ENCODE peak calls at places on chromosomes 6 and 20, in nine cellular contexts. One of them, this sample, is unnamed.

GRCh38 chr6:44470106-44470446 is 82.6 kb downstream of the CDC5L start:
- DNase-seq in HFFc6: no peak
- DNase-seq in GM10248: no peak
- DNase-seq in neural crest cell: no peak
- DNase-seq in PC-3: no peak
- DNase-seq in progenitor cell of endocrine pancreas: no peak
- DNase-seq in WTC11: no peak
- DNase-seq in type B pancreatic cell: no peak
- DNase-seq in esophagus muscularis mucosa: no peak
- DNase-seq in this sample: no peak

GRCh38 chr20:52975024-52975732 is 3.0 kb downstream of the TSHZ2 start:
- DNase-seq in HFFc6: no peak
- DNase-seq in GM10248: no peak
- DNase-seq in neural crest cell: no peak
- DNase-seq in PC-3: peak
- DNase-seq in progenitor cell of endocrine pancreas: no peak
- DNase-seq in WTC11: no peak
- DNase-seq in type B pancreatic cell: no peak
- DNase-seq in esophagus muscularis mucosa: peak
- DNase-seq in this sample: no peak

GRCh38 chr6:118017301-118017854 is 110.3 kb downstream of the SLC35F1 start:
- DNase-seq in HFFc6: no peak
- DNase-seq in GM10248: no peak
- DNase-seq in neural crest cell: no peak
- DNase-seq in PC-3: no peak
- DNase-seq in progenitor cell of endocrine pancreas: no peak
- DNase-seq in WTC11: no peak
- DNase-seq in type B pancreatic cell: no peak
- DNase-seq in esophagus muscularis mucosa: no peak
- DNase-seq in this sample: no peak

GRCh38 chr20:63733117-63733516 is 3.3 kb upstream of the LIME1 start:
- DNase-seq in HFFc6: no peak
- DNase-seq in GM10248: peak
- DNase-seq in neural crest cell: no peak
- DNase-seq in PC-3: no peak
- DNase-seq in progenitor cell of endocrine pancreas: no peak
- DNase-seq in WTC11: no peak
- DNase-seq in type B pancreatic cell: no peak
- DNase-seq in esophagus muscularis mucosa: no peak
- DNase-seq in this sample: no peak

GRCh38 chr20:46954490-46955038 is 59.9 kb downstream of the EYA2 start:
- DNase-seq in HFFc6: peak
- DNase-seq in GM10248: no peak
- DNase-seq in neural crest cell: no peak
- DNase-seq in PC-3: peak
- DNase-seq in progenitor cell of endocrine pancreas: no peak
- DNase-seq in WTC11: no peak
- DNase-seq in type B pancreatic cell: no peak
- DNase-seq in esophagus muscularis mucosa: no peak
- DNase-seq in this sample: no peak

GRCh38 chr6:33983109-33983475 is 162.8 kb downstream of the GRM4 start:
- DNase-seq in HFFc6: no peak
- DNase-seq in GM10248: no peak
- DNase-seq in neural crest cell: no peak
- DNase-seq in PC-3: peak
- DNase-seq in progenitor cell of endocrine pancreas: no peak
- DNase-seq in WTC11: no peak
- DNase-seq in type B pancreatic cell: peak
- DNase-seq in esophagus muscularis mucosa: no peak
- DNase-seq in this sample: no peak

GRCh38 chr20:47205577-47206123 is 150.8 kb downstream of the ZMYND8 start:
- DNase-seq in HFFc6: peak
- DNase-seq in GM10248: peak
- DNase-seq in neural crest cell: peak
- DNase-seq in PC-3: peak
- DNase-seq in progenitor cell of endocrine pancreas: peak
- DNase-seq in WTC11: peak
- DNase-seq in type B pancreatic cell: no peak
- DNase-seq in esophagus muscularis mucosa: no peak
- DNase-seq in this sample: peak

GRCh38 chr6:85580878-85581267 is 12.8 kb downstream of the SNX14 start:
- DNase-seq in HFFc6: peak
- DNase-seq in GM10248: no peak
- DNase-seq in neural crest cell: no peak
- DNase-seq in PC-3: peak
- DNase-seq in progenitor cell of endocrine pancreas: no peak
- DNase-seq in WTC11: no peak
- DNase-seq in type B pancreatic cell: no peak
- DNase-seq in esophagus muscularis mucosa: no peak
- DNase-seq in this sample: no peak

GRCh38 chr6:3284436-3284876 is 25.7 kb downstream of the PSMG4 start:
- DNase-seq in HFFc6: no peak
- DNase-seq in GM10248: no peak
- DNase-seq in neural crest cell: no peak
- DNase-seq in PC-3: no peak
- DNase-seq in progenitor cell of endocrine pancreas: no peak
- DNase-seq in WTC11: peak
- DNase-seq in type B pancreatic cell: no peak
- DNase-seq in esophagus muscularis mucosa: no peak
- DNase-seq in this sample: no peak

GRCh38 chr6:161486326-161486725 is 212.5 kb upstream of the AGPAT4 start:
- DNase-seq in HFFc6: no peak
- DNase-seq in GM10248: no peak
- DNase-seq in neural crest cell: no peak
- DNase-seq in PC-3: peak
- DNase-seq in progenitor cell of endocrine pancreas: no peak
- DNase-seq in WTC11: no peak
- DNase-seq in type B pancreatic cell: no peak
- DNase-seq in esophagus muscularis mucosa: no peak
- DNase-seq in this sample: no peak

GRCh38 chr6:73694711-73695411 is 1.1 kb upstream of the CD109 start:
- DNase-seq in HFFc6: peak
- DNase-seq in GM10248: no peak
- DNase-seq in neural crest cell: no peak
- DNase-seq in PC-3: peak
- DNase-seq in progenitor cell of endocrine pancreas: no peak
- DNase-seq in WTC11: no peak
- DNase-seq in type B pancreatic cell: no peak
- DNase-seq in esophagus muscularis mucosa: no peak
- DNase-seq in this sample: no peak

GRCh38 chr6:90249044-90249443 is 47.6 kb downstream of the BACH2 start:
- DNase-seq in HFFc6: no peak
- DNase-seq in GM10248: no peak
- DNase-seq in neural crest cell: no peak
- DNase-seq in PC-3: peak
- DNase-seq in progenitor cell of endocrine pancreas: no peak
- DNase-seq in WTC11: no peak
- DNase-seq in type B pancreatic cell: no peak
- DNase-seq in esophagus muscularis mucosa: no peak
- DNase-seq in this sample: no peak

GRCh38 chr6:138036111-138036510 is 71.1 kb downstream of the PERP start:
- DNase-seq in HFFc6: no peak
- DNase-seq in GM10248: no peak
- DNase-seq in neural crest cell: no peak
- DNase-seq in PC-3: peak
- DNase-seq in progenitor cell of endocrine pancreas: no peak
- DNase-seq in WTC11: peak
- DNase-seq in type B pancreatic cell: no peak
- DNase-seq in esophagus muscularis mucosa: peak
- DNase-seq in this sample: no peak

GRCh38 chr20:57650756-57651483 is 30.7 kb upstream of the ZBP1 start:
- DNase-seq in HFFc6: no peak
- DNase-seq in GM10248: peak
- DNase-seq in neural crest cell: no peak
- DNase-seq in PC-3: no peak
- DNase-seq in progenitor cell of endocrine pancreas: no peak
- DNase-seq in WTC11: no peak
- DNase-seq in type B pancreatic cell: no peak
- DNase-seq in esophagus muscularis mucosa: peak
- DNase-seq in this sample: no peak

GRCh38 chr6:30880563-30881252 is 3.6 kb upstream of the DDR1 start:
- DNase-seq in HFFc6: no peak
- DNase-seq in GM10248: no peak
- DNase-seq in neural crest cell: peak
- DNase-seq in PC-3: no peak
- DNase-seq in progenitor cell of endocrine pancreas: no peak
- DNase-seq in WTC11: peak
- DNase-seq in type B pancreatic cell: no peak
- DNase-seq in esophagus muscularis mucosa: no peak
- DNase-seq in this sample: peak

GRCh38 chr20:47749367-47749766 is 35.9 kb downstream of the SULF2 start:
- DNase-seq in HFFc6: no peak
- DNase-seq in GM10248: no peak
- DNase-seq in neural crest cell: no peak
- DNase-seq in PC-3: no peak
- DNase-seq in progenitor cell of endocrine pancreas: no peak
- DNase-seq in WTC11: no peak
- DNase-seq in type B pancreatic cell: no peak
- DNase-seq in esophagus muscularis mucosa: no peak
- DNase-seq in this sample: no peak

GRCh38 chr20:25336561-25337422 is 53.8 kb downstream of the ABHD12 start:
- DNase-seq in HFFc6: peak
- DNase-seq in GM10248: no peak
- DNase-seq in neural crest cell: no peak
- DNase-seq in PC-3: peak
- DNase-seq in progenitor cell of endocrine pancreas: no peak
- DNase-seq in WTC11: peak
- DNase-seq in type B pancreatic cell: no peak
- DNase-seq in esophagus muscularis mucosa: no peak
- DNase-seq in this sample: no peak
- TF ChIP-seq CTCF in HFFc6: peak
- TF ChIP-seq CTCF in GM10248: no peak
- TF ChIP-seq CTCF in neural crest cell: peak
- TF ChIP-seq CTCF in PC-3: peak
- TF ChIP-seq CTCF in progenitor cell of endocrine pancreas: peak
- TF ChIP-seq CTCF in WTC11: no peak
- TF ChIP-seq CTCF in type B pancreatic cell: peak
- TF ChIP-seq CTCF in esophagus muscularis mucosa: no peak
- TF ChIP-seq CTCF in this sample: no peak

GRCh38 chr6:26249709-26249958 is 115.4 kb upstream of the BTN3A2 start:
- DNase-seq in HFFc6: no peak
- DNase-seq in GM10248: no peak
- DNase-seq in neural crest cell: no peak
- DNase-seq in PC-3: no peak
- DNase-seq in progenitor cell of endocrine pancreas: no peak
- DNase-seq in WTC11: no peak
- DNase-seq in type B pancreatic cell: no peak
- DNase-seq in esophagus muscularis mucosa: no peak
- DNase-seq in this sample: no peak
- TF ChIP-seq CTCF in HFFc6: no peak
- TF ChIP-seq CTCF in GM10248: peak
- TF ChIP-seq CTCF in neural crest cell: no peak
- TF ChIP-seq CTCF in PC-3: no peak
- TF ChIP-seq CTCF in progenitor cell of endocrine pancreas: no peak
- TF ChIP-seq CTCF in WTC11: no peak
- TF ChIP-seq CTCF in type B pancreatic cell: no peak
- TF ChIP-seq CTCF in esophagus muscularis mucosa: no peak
- TF ChIP-seq CTCF in this sample: no peak

DNA sequence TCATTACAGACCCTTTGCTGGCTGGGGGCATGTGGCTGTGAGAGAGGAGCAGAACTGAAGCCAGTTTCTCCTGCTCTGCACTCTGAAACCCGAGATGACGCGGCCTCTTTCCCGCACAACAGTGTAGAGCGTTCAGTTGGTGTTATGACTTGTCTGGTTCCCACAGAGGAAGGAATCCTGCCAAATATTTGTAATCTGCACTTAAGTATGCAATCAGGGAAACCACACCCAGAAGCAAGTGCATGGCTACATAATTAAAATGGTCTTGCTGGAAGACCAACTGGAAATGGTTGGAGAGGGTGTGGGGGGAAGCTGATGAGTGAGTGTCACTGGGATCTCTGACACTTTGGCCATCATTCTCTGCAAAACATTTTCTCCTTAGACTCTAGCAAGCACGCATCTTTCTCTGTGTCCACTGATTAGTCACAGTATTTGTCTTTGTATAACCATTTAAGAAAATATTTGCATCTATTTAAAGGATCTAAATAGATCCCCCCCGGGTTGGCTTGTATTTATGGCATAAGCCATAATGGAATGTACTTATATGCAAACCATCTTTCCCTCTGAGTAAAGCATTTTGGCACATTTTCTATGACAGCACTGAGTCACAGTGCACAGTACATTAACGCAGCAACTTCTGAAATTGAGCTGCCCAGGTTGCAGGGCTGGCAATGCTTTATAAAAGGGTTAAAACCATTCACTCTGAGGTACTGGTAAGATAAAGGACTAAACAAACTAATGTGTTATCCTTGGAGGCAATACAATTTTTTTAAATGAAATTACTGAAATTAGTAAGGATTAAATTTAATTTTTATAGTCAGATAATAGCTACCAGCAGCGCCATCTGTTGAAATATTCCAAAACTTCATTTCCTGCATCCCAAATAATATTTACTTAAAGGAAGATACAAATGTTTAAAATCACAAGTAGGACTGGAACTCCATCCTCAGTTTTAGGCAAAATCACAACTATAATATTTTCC is 76.7 kb downstream of the FOXC1 start:
- DNase-seq in HFFc6: peak
- DNase-seq in GM10248: no peak
- DNase-seq in neural crest cell: no peak
- DNase-seq in PC-3: peak
- DNase-seq in progenitor cell of endocrine pancreas: no peak
- DNase-seq in WTC11: no peak
- DNase-seq in type B pancreatic cell: no peak
- DNase-seq in esophagus muscularis mucosa: no peak
- DNase-seq in this sample: no peak
- TF ChIP-seq CTCF in HFFc6: peak
- TF ChIP-seq CTCF in GM10248: no peak
- TF ChIP-seq CTCF in neural crest cell: peak
- TF ChIP-seq CTCF in PC-3: peak
- TF ChIP-seq CTCF in progenitor cell of endocrine pancreas: peak
- TF ChIP-seq CTCF in WTC11: no peak
- TF ChIP-seq CTCF in type B pancreatic cell: peak
- TF ChIP-seq CTCF in esophagus muscularis mucosa: no peak
- TF ChIP-seq CTCF in this sample: peak

DNA sequence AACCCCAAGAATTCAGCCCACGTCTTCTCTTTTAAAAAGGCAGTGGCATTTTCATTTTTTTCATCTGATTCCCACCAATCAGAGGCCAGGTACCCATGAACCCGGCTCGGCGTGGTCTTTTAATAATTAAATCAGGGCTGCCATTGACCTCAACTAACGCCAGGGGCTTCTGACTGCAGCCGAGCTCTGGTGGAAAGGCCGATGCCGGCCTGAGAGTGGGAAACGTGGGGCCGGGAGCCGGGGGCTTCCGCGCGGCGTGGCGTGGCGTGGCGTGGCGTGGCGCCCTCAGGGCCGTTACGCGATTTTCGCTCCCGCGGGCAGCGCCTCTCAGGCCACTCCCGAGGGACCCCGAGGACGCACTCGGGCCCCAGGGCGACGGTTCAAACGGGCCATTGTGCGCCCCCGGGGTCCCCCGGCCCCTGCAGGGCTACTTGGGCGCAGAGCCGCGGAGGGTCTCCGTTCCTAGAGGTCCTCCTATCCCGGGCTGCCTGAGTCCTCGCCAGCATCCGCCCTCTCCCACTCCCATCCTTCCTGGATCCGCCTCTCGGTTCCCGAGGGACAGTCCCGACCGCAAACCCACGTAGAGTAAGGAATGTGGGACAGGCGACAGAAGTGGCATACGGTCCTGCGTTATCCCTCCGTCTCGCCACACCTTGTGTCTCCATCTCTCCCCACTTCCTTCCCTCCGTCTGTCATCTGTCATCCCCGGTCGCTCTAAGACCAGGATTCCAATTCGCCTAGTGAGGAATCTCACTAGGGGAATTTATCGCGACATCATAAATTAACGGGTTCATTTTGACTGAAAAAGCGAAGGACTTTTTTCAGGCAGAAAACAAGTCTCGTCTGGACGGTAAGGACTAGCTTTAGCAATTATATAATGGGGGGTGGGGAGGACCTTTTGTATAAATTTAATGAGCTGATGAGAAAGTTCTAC is 876 bp upstream of the TBPL1 start:
- DNase-seq in HFFc6: peak
- DNase-seq in GM10248: peak
- DNase-seq in neural crest cell: peak
- DNase-seq in PC-3: peak
- DNase-seq in progenitor cell of endocrine pancreas: peak
- DNase-seq in WTC11: peak
- DNase-seq in type B pancreatic cell: peak
- DNase-seq in esophagus muscularis mucosa: no peak
- DNase-seq in this sample: peak
- TF ChIP-seq CTCF in HFFc6: peak
- TF ChIP-seq CTCF in GM10248: peak
- TF ChIP-seq CTCF in neural crest cell: peak
- TF ChIP-seq CTCF in PC-3: peak
- TF ChIP-seq CTCF in progenitor cell of endocrine pancreas: peak
- TF ChIP-seq CTCF in WTC11: peak
- TF ChIP-seq CTCF in type B pancreatic cell: peak
- TF ChIP-seq CTCF in esophagus muscularis mucosa: no peak
- TF ChIP-seq CTCF in this sample: peak

This sample was measured in nephron progenitor cell.